ENCODE peak calls at places on chromosomes 12 and 14, in six cellular contexts. B, J, U, Z, N and Q are unnamed samples.

GRCh38 chr14:41062826-41063225 is 543.9 kb upstream of the LRFN5 start:
- DNase-seq in B (no peak), J (no peak), U (no peak), Z (peak; percentile 0), N (no peak), Q (no peak)

GRCh38 chr12:85516667-85517325 is 236.8 kb downstream of the ALX1 start:
- DNase-seq in B (no peak), J (no peak), U (no peak), Z (no peak), N (no peak), Q (no peak)

GRCh38 chr12:95626854-95627253 is 75.6 kb upstream of the USP44 start:
- DNase-seq in B (no peak), J (no peak), U (no peak), Z (no peak), N (no peak), Q (no peak)

GRCh38 chr12:73935817-73936216 is 601.8 kb upstream of the ATXN7L3B start:
- DNase-seq in B (peak; percentile 6), J (no peak), U (no peak), Z (no peak), N (no peak), Q (no peak)

GRCh38 chr12:130075497-130076076 is 86.7 kb upstream of the FZD10 start:
- DNase-seq in B (no peak), J (no peak), U (no peak), Z (no peak), N (no peak), Q (no peak)

GRCh38 chr14:80946797-80947196 is 5.3 kb upstream of the CEP128 start:
- DNase-seq in B (no peak), J (no peak), U (no peak), Z (no peak), N (no peak), Q (no peak)

GRCh38 chr12:89918172-89918880 is 209.7 kb upstream of the ATP2B1 start:
- DNase-seq in B (no peak), J (no peak), U (no peak), Z (no peak), N (no peak), Q (no peak)

GRCh38 chr12:27052742-27053141 is 29.6 kb downstream of the C12orf71 start:
- DNase-seq in B (no peak), J (no peak), U (no peak), Z (no peak), N (no peak), Q (no peak)

GRCh38 chr12:92570056-92570753 is 132.6 kb upstream of the PLEKHG7 start:
- DNase-seq in B (peak; percentile 89), J (peak; percentile 69), U (peak; percentile 47), Z (peak; percentile 86), N (peak; percentile 64), Q (peak; percentile 77)

GRCh38 chr14:23563473-23564180 is 4.0 kb downstream of the AP1G2 start:
- DNase-seq in B (no peak), J (no peak), U (no peak), Z (no peak), N (no peak), Q (no peak)

GRCh38 chr14:63050694-63051093 is 5.4 kb upstream of the KCNH5 start:
- DNase-seq in B (no peak), J (no peak), U (no peak), Z (no peak), N (no peak), Q (no peak)

GRCh38 chr14:69842671-69843407 is 36.4 kb upstream of the SMOC1 start:
- DNase-seq in B (no peak), J (no peak), U (no peak), Z (no peak), N (no peak), Q (no peak)

GRCh38 chr12:88909510-88909909 is 329.2 kb upstream of the KITLG start:
- DNase-seq in B (no peak), J (no peak), U (no peak), Z (no peak), N (no peak), Q (no peak)

GRCh38 chr12:12721251-12721689 is 4.1 kb downstream of the CDKN1B start:
- DNase-seq in B (no peak), J (no peak), U (no peak), Z (no peak), N (no peak), Q (no peak)

GRCh38 chr12:94545937-94546771 is 86.5 kb upstream of the CEP83 start:
- DNase-seq in B (peak; percentile 69), J (peak; percentile 51), U (peak; percentile 60), Z (peak; percentile 68), N (no peak), Q (peak; percentile 30)

GRCh38 chr14:100825691-100826331 is at the start of gene MEG3:
- DNase-seq in B (no peak), J (peak; percentile 80), U (no peak), Z (peak; percentile 82), N (no peak), Q (peak; percentile 65)

GRCh38 chr12:104507672-104508071 is 50.9 kb downstream of the CHST11 start:
- DNase-seq in B (no peak), J (no peak), U (no peak), Z (no peak), N (no peak), Q (no peak)

GRCh38 chr14:28467611-28468010 is 299.0 kb upstream of the FOXG1 start:
- DNase-seq in B (no peak), J (no peak), U (no peak), Z (no peak), N (no peak), Q (no peak)

GRCh38 chr12:110791589-110791988 is 48.9 kb upstream of the PPP1CC start:
- DNase-seq in B (no peak), J (no peak), U (no peak), Z (no peak), N (no peak), Q (no peak)

GRCh38 chr14:99266181-99267178 is 5.5 kb downstream of the BCL11B start:
- DNase-seq in B (peak; percentile 86), J (peak; percentile 48), U (peak; percentile 75), Z (peak; percentile 53), N (peak; percentile 82), Q (peak; percentile 13)

GRCh38 chr14:25237845-25238244 is 187.9 kb upstream of the STXBP6 start:
- DNase-seq in B (peak; percentile 40), J (no peak), U (no peak), Z (peak; percentile 2), N (no peak), Q (no peak)

GRCh38 chr14:35789651-35790050 is 19.4 kb downstream of the RALGAPA1 start:
- DNase-seq in B (no peak), J (peak; percentile 57), U (no peak), Z (peak; percentile 68), N (peak; percentile 29), Q (no peak)

GRCh38 chr12:129404556-129404955 is 499.3 kb downstream of the TMEM132D start:
- DNase-seq in B (no peak), J (no peak), U (no peak), Z (no peak), N (no peak), Q (no peak)

GRCh38 chr12:56127888-56128668 is at the start of gene ESYT1:
- DNase-seq in B (peak; percentile 100), J (peak; percentile 100), U (peak; percentile 97), Z (peak; percentile 100), N (peak; percentile 100), Q (peak; percentile 99)

GRCh38 chr12:57726884-57727757 is 11.4 kb downstream of the AGAP2 start:
- DNase-seq in B (peak; percentile 73), J (peak; percentile 48), U (peak; percentile 11), Z (no peak), N (no peak), Q (no peak)

GRCh38 chr12:86137936-86138335 is 118.3 kb downstream of the MGAT4C start:
- DNase-seq in B (no peak), J (no peak), U (no peak), Z (peak; percentile 73), N (no peak), Q (no peak)

DNA sequence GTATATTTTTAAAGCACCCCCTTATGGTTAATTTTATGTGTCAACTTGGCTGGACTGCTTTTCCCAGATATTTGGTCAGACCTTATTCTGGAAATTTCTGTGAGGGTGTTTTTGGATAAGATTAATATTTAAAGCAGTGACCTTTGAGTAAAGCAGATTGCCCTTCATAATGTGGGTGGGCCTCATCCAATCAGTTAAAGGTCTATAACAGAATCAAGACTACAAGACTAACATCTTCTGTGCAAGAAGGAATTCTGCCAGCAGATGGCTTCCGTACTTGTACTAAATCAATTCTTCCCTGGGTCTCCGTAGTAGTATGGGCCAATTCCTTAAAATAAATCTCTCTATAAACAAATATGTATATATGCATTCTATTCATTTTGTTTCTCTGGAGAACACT is 257.6 kb downstream of the ETNK1 start:
- DNase-seq in B (no peak), J (no peak), U (no peak), Z (no peak), N (no peak), Q (no peak)
- TF ChIP-seq CTCF in B (no peak), J (no peak), U (no peak), Z (no peak), N (no peak), Q (no peak)

GRCh38 chr12:15774819-15775218 is 14.4 kb downstream of the EPS8 start:
- DNase-seq in B (no peak), J (no peak), U (no peak), Z (peak; percentile 51), N (no peak), Q (no peak)

GRCh38 chr12:15770021-15770420 is 19.2 kb downstream of the EPS8 start:
- DNase-seq in B (no peak), J (no peak), U (no peak), Z (no peak), N (no peak), Q (no peak)

GRCh38 chr12:15770581-15770980 is 18.6 kb downstream of the EPS8 start:
- DNase-seq in B (no peak), J (no peak), U (no peak), Z (no peak), N (no peak), Q (no peak)

GRCh38 chr12:15776532-15776931 is 12.7 kb downstream of the EPS8 start:
- DNase-seq in B (no peak), J (no peak), U (no peak), Z (no peak), N (no peak), Q (no peak)

GRCh38 chr12:15772405-15773018 is 16.7 kb downstream of the EPS8 start:
- DNase-seq in B (peak; percentile 34), J (no peak), U (no peak), Z (peak; percentile 29), N (no peak), Q (no peak)
- TF ChIP-seq CTCF in B (peak; percentile 35), J (peak; percentile 78), U (peak; percentile 14), Z (peak; percentile 47), N (peak; percentile 57), Q (peak; percentile 25)

GRCh38 chr12:40921563-40922163 is 229.4 kb downstream of the CNTN1 start:
- DNase-seq in B (peak; percentile 41), J (peak; percentile 7), U (no peak), Z (peak; percentile 19), N (no peak), Q (no peak)
- TF ChIP-seq CTCF in B (peak; percentile 49), J (peak; percentile 88), U (peak; percentile 69), Z (peak; percentile 63), N (peak; percentile 66), Q (peak; percentile 56)

GRCh38 chr14:73746540-73747385 is 32.6 kb upstream of the PNMA1 start:
- DNase-seq in B (no peak), J (no peak), U (no peak), Z (no peak), N (no peak), Q (no peak)
- TF ChIP-seq CTCF in B (peak; percentile 23), J (peak; percentile 39), U (peak; percentile 21), Z (peak; percentile 38), N (peak; percentile 19), Q (peak; percentile 39)

GRCh38 chr12:69689638-69690037 is 9.5 kb downstream of the BEST3 start:
- DNase-seq in B (no peak), J (no peak), U (no peak), Z (no peak), N (no peak), Q (no peak)
- TF ChIP-seq CTCF in B (no peak), J (no peak), U (no peak), Z (no peak), N (no peak), Q (no peak)